ENCODE peak calls at places on chromosomes 3 and 15, in four cellular contexts. U is astrocyte; F is CD8-positive, alpha-beta T cell; C is tibial artery. S is an unnamed sample.

GRCh38 chr15:51022206-51022605 is 72.5 kb downstream of the TNFAIP8L3 start:
- DNase-seq in U (no peak), F (no peak), C (no peak), S (no peak)

GRCh38 chr3:169999433-169999832 is 32.8 kb downstream of the SEC62 start:
- DNase-seq in U (no peak), F (no peak), C (no peak), S (no peak)

GRCh38 chr3:117268318-117268717 is 558.7 kb downstream of the TUSC7 start:
- DNase-seq in U (no peak), F (no peak), C (no peak), S (no peak)

GRCh38 chr15:63502137-63502801 is 2.1 kb upstream of the USP3 start:
- DNase-seq in U (no peak), F (no peak), C (no peak), S (no peak)

GRCh38 chr3:185406127-185406620 is 43.2 kb downstream of the MAP3K13 start:
- DNase-seq in U (no peak), F (no peak), C (no peak), S (no peak)

GRCh38 chr15:92091155-92091734 is 237.7 kb downstream of the SLCO3A1 start:
- DNase-seq in U (no peak), F (no peak), C (no peak), S (no peak)

GRCh38 chr3:149343951-149344350 is 10.5 kb upstream of the TM4SF18 start:
- DNase-seq in U (no peak), F (no peak), C (no peak), S (no peak)

GRCh38 chr3:54366839-54367238 is 244.5 kb downstream of the CACNA2D3 start:
- DNase-seq in U (no peak), F (no peak), C (no peak), S (no peak)

GRCh38 chr15:44910981-44911625 is 45.4 kb upstream of the TERB2 start:
- DNase-seq in U (no peak), F (no peak), C (no peak), S (no peak)

GRCh38 chr3:9172851-9173320 is 76.6 kb downstream of the SRGAP3 start:
- DNase-seq in U (no peak), F (no peak), C (no peak), S (no peak)
- TF ChIP-seq CTCF in U (no peak), F (no peak), C (no peak), S (no peak)

GRCh38 chr15:52162260-52162659 is 28.9 kb downstream of the GNB5 start:
- DNase-seq in U (peak), F (no peak), C (no peak), S (no peak)

GRCh38 chr15:52162876-52163275 is 28.3 kb downstream of the GNB5 start:
- DNase-seq in U (no peak), F (no peak), C (no peak), S (no peak)

GRCh38 chr15:52161406-52161966 is 29.7 kb downstream of the GNB5 start:
- DNase-seq in U (no peak), F (no peak), C (no peak), S (no peak)

GRCh38 chr15:52164631-52165265 is 26.4 kb downstream of the GNB5 start:
- DNase-seq in U (no peak), F (no peak), C (no peak), S (no peak)

GRCh38 chr15:52163321-52164190 is 27.6 kb downstream of the GNB5 start:
- DNase-seq in U (no peak), F (no peak), C (no peak), S (no peak)
- TF ChIP-seq CTCF in U (no peak), F (peak), C (no peak), S (peak)

DNA sequence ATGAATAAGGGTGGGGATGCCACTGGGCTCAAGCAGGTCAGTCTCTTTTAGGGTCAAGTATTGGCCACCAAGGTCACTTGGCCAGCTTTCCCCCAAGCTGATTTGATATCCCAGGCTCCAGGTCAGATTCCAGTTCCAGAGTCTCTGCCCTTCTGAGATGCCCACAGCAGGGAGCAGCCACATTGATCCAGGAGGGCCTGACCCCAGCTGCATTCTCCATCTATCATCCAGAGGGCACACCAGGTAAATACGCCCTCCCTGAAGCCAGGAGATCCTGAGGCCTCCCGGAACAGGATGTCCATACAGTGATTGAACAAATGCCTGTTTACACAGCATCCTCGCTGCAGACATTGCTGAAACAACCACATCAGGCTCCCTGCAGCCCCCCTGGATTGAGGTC is 264.6 kb upstream of the TLE3 start:
- DNase-seq in U (no peak), F (no peak), C (no peak), S (peak)
- TF ChIP-seq CTCF in U (no peak), F (no peak), C (no peak), S (no peak)

GRCh38 chr3:13673207-13673606 is 124.3 kb downstream of the FBLN2 start:
- DNase-seq in U (no peak), F (no peak), C (no peak), S (no peak)
- TF ChIP-seq CTCF in U (no peak), F (no peak), C (no peak), S (no peak)

DNA sequence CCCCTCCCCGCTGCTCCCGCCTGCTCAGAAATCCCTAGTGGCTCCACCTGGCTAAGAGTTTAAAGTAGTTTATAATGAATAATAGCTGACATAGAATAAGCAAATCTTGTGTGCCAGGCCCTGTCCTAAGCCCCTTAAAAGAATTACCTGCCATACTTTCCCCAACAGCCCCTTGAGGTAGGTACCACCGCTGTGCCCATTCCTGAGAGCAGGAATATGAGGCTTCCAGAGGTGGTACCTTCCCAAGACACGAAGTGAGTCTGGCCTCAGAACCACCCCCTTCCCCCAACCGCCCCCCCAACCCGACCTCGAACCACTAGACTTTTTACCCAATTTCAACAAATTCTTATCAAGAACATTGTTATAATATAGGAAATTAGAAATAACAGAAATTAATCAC is 1.2 kb downstream of the ABHD6 start:
- DNase-seq in U (no peak), F (no peak), C (no peak), S (no peak)
- TF ChIP-seq CTCF in U (no peak), F (no peak), C (no peak), S (no peak)

DNA sequence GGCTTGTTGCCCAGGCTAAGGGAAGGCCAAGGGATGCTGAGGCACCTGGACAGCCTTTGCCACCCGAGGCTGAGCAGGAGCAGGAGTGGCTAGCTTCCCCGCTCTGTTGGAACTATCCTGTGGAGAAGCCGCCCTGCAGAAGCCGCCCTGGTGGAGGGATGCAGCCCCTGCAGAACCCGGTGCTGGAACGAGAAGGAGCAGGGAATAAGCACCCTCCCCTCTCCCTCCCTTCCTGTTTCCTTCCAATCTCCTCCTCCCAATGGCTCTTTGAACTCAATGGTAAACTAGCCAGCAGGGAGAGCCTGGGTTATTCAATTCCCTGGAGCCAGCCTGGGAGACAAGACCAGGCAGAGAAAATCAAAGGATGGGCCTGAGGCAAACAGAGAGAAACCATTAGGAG is 11.8 kb upstream of the HRG start:
- DNase-seq in U (no peak), F (no peak), C (no peak), S (no peak)
- TF ChIP-seq CTCF in U (no peak), F (no peak), C (no peak), S (no peak)